ENCODE peak calls at places on chromosome 7, in six cellular contexts. One of them, this sample, is unnamed.

GRCh38 chr7:108716783-108717182 is 147.1 kb downstream of the DNAJB9 start:
- DNase-seq in HCT116: no peak
- DNase-seq in AG04450: no peak
- DNase-seq in WERI-Rb-1: no peak
- DNase-seq in spleen: no peak
- DNase-seq in fibroblast of lung: peak; percentile 44
- DNase-seq in this sample: no peak

GRCh38 chr7:18262054-18262453 is 233.5 kb upstream of the HDAC9 start:
- DNase-seq in spleen: no peak
- DNase-seq in fibroblast of lung: no peak
- DNase-seq in WERI-Rb-1: no peak
- DNase-seq in AG04450: no peak
- DNase-seq in HCT116: peak; percentile 13
- DNase-seq in this sample: no peak

GRCh38 chr7:95322396-95322795 is 1.9 kb downstream of the PON1 start:
- DNase-seq in spleen: no peak
- DNase-seq in WERI-Rb-1: no peak
- DNase-seq in HCT116: no peak
- DNase-seq in fibroblast of lung: no peak
- DNase-seq in AG04450: no peak
- DNase-seq in this sample: no peak

GRCh38 chr7:665751-666453 is 60.6 kb upstream of the DNAAF5 start:
- DNase-seq in HCT116: no peak
- DNase-seq in spleen: peak; percentile 65
- DNase-seq in WERI-Rb-1: no peak
- DNase-seq in AG04450: no peak
- DNase-seq in fibroblast of lung: no peak
- DNase-seq in this sample: no peak

GRCh38 chr7:27112960-27113949 is 10.8 kb upstream of the HOXA2 start:
- DNase-seq in WERI-Rb-1: peak; percentile 80
- DNase-seq in AG04450: peak; percentile 82
- DNase-seq in HCT116: peak; percentile 60
- DNase-seq in fibroblast of lung: peak; percentile 96
- DNase-seq in spleen: no peak
- DNase-seq in this sample: peak; percentile 80

GRCh38 chr7:155358066-155358947 is 60.6 kb downstream of the INSIG1 start:
- DNase-seq in fibroblast of lung: no peak
- DNase-seq in spleen: peak; percentile 75
- DNase-seq in WERI-Rb-1: no peak
- DNase-seq in AG04450: no peak
- DNase-seq in HCT116: no peak
- DNase-seq in this sample: no peak

GRCh38 chr7:70098133-70098561 is 499.9 kb downstream of the AUTS2 start:
- DNase-seq in spleen: no peak
- DNase-seq in WERI-Rb-1: no peak
- DNase-seq in AG04450: no peak
- DNase-seq in fibroblast of lung: no peak
- DNase-seq in HCT116: no peak
- DNase-seq in this sample: no peak

GRCh38 chr7:5217396-5217795 is 27.4 kb downstream of the WIPI2 start:
- DNase-seq in fibroblast of lung: no peak
- DNase-seq in spleen: peak; percentile 41
- DNase-seq in HCT116: no peak
- DNase-seq in WERI-Rb-1: no peak
- DNase-seq in AG04450: no peak
- DNase-seq in this sample: no peak

DNA sequence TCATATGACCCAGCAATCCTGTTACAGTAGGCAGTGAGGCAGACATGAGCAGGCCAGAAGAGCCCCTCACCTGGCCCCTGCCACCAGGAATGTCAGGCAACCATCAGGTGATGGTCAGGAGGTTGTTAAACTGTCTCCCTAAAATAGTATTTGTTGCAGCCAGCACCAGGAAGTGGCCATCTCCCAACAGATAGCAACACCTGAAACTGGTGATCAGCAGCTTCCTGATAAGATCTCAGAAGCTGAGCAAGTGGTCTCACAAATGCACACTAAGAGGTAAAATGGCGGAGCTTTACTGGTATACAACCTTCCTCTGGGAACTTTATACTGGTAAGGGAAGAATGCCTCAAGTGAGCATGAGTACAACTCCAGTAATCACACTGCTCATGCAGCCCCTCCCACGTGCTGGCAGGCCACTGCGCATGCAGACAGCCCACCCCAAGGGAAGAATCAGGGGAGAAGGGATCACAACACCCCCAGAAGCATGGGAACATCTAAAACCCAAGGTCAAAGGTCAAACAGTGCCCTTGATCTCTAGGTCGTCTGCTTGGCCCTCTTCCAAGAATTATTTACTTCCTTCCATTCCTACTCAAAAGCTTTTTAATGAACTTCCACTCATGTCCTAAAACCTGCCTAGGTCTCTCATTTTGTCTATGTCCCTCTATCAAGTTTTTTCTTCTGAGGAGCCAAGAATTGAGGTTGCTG is 133.5 kb downstream of the DOCK4 start:
- DNase-seq in fibroblast of lung: no peak
- DNase-seq in WERI-Rb-1: no peak
- DNase-seq in spleen: no peak
- DNase-seq in AG04450: no peak
- DNase-seq in HCT116: no peak
- DNase-seq in this sample: no peak
- H3K27ac ChIP-seq in fibroblast of lung: no peak overlapping the region
- H3K27ac ChIP-seq in WERI-Rb-1: no peak overlapping the region
- H3K27ac ChIP-seq in spleen: no peak overlapping the region
- H3K27ac ChIP-seq in AG04450: no peak overlapping the region
- H3K27ac ChIP-seq in HCT116: no peak overlapping the region
- H3K27ac ChIP-seq in this sample: peak overlapping the region; percentile 56

GRCh38 chr7:130909881-130910672 is 176.1 kb upstream of the KLF14 start:
- DNase-seq in WERI-Rb-1: no peak
- DNase-seq in HCT116: no peak
- DNase-seq in fibroblast of lung: no peak
- DNase-seq in AG04450: no peak
- DNase-seq in spleen: no peak
- DNase-seq in this sample: no peak
- H3K27ac ChIP-seq in WERI-Rb-1: no peak overlapping the region
- H3K27ac ChIP-seq in HCT116: peak overlapping the region; percentile 99
- H3K27ac ChIP-seq in fibroblast of lung: peak overlapping the region; percentile 89
- H3K27ac ChIP-seq in AG04450: peak overlapping the region; percentile 80
- H3K27ac ChIP-seq in spleen: no peak overlapping the region
- H3K27ac ChIP-seq in this sample: peak overlapping the region; percentile 100

GRCh38 chr7:75737856-75738603 is 711 bp downstream of the HIP1 start:
- DNase-seq in HCT116: no peak
- DNase-seq in WERI-Rb-1: no peak
- DNase-seq in fibroblast of lung: no peak
- DNase-seq in AG04450: no peak
- DNase-seq in spleen: no peak
- DNase-seq in this sample: no peak
- H3K27ac ChIP-seq in HCT116: peak overlapping the region; percentile 48
- H3K27ac ChIP-seq in WERI-Rb-1: peak overlapping the region; percentile 74
- H3K27ac ChIP-seq in fibroblast of lung: peak overlapping the region; percentile 78
- H3K27ac ChIP-seq in AG04450: no peak overlapping the region
- H3K27ac ChIP-seq in spleen: peak overlapping the region; percentile 93
- H3K27ac ChIP-seq in this sample: no peak overlapping the region

DNA sequence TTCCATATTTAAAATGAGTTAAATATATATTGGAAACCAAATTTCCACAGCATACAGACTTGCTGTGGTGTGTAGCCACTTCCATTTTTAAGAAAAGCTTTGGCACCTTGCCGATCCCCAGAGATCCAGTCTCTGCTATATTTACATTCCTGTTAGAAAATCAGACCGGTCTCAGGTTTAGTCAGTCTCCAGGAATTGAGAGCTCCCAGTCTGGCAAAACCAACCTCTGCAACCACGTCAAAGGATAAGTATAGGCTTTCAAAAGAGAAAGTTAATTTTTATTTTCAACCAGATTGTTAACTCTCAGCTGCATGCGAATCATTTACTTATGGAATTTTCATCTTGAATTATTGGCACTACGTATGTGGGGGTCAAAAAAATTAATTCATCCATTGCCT is 28.1 kb downstream of the PUS7 start:
- DNase-seq in AG04450: peak; percentile 95
- DNase-seq in WERI-Rb-1: no peak
- DNase-seq in HCT116: no peak
- DNase-seq in fibroblast of lung: peak; percentile 56
- DNase-seq in spleen: no peak
- DNase-seq in this sample: no peak
- H3K27ac ChIP-seq in AG04450: peak overlapping the region; percentile 91
- H3K27ac ChIP-seq in WERI-Rb-1: no peak overlapping the region
- H3K27ac ChIP-seq in HCT116: no peak overlapping the region
- H3K27ac ChIP-seq in fibroblast of lung: peak overlapping the region; percentile 36
- H3K27ac ChIP-seq in spleen: no peak overlapping the region
- H3K27ac ChIP-seq in this sample: peak overlapping the region; percentile 49

GRCh38 chr7:29196971-29197370 is 2.4 kb downstream of the CHN2 start:
- DNase-seq in AG04450: no peak
- DNase-seq in WERI-Rb-1: no peak
- DNase-seq in fibroblast of lung: no peak
- DNase-seq in HCT116: no peak
- DNase-seq in spleen: no peak
- DNase-seq in this sample: no peak

GRCh38 chr7:29197916-29198315 is 3.3 kb downstream of the CHN2 start:
- DNase-seq in spleen: no peak
- DNase-seq in HCT116: no peak
- DNase-seq in WERI-Rb-1: no peak
- DNase-seq in AG04450: no peak
- DNase-seq in fibroblast of lung: no peak
- DNase-seq in this sample: no peak

GRCh38 chr7:29194594-29195417 is at the start of gene CHN2:
- DNase-seq in spleen: peak; percentile 91
- DNase-seq in WERI-Rb-1: peak; percentile 71
- DNase-seq in fibroblast of lung: no peak
- DNase-seq in AG04450: no peak
- DNase-seq in HCT116: no peak
- DNase-seq in this sample: no peak

GRCh38 chr7:29194206-29194593 is 375 bp upstream of the CHN2 start:
- DNase-seq in spleen: peak; percentile 81
- DNase-seq in WERI-Rb-1: peak; percentile 45
- DNase-seq in HCT116: no peak
- DNase-seq in fibroblast of lung: no peak
- DNase-seq in AG04450: no peak
- DNase-seq in this sample: no peak

GRCh38 chr7:29196191-29196590 is 1.6 kb downstream of the CHN2 start:
- DNase-seq in fibroblast of lung: no peak
- DNase-seq in AG04450: no peak
- DNase-seq in spleen: no peak
- DNase-seq in WERI-Rb-1: no peak
- DNase-seq in HCT116: no peak
- DNase-seq in this sample: no peak
- H3K27ac ChIP-seq in fibroblast of lung: no peak overlapping the region
- H3K27ac ChIP-seq in AG04450: no peak overlapping the region
- H3K27ac ChIP-seq in spleen: no peak overlapping the region
- H3K27ac ChIP-seq in WERI-Rb-1: no peak overlapping the region
- H3K27ac ChIP-seq in HCT116: no peak overlapping the region
- H3K27ac ChIP-seq in this sample: no peak overlapping the region

GRCh38 chr7:2808891-2809660 is 35.0 kb downstream of the GNA12 start:
- DNase-seq in fibroblast of lung: no peak
- DNase-seq in spleen: peak; percentile 82
- DNase-seq in AG04450: no peak
- DNase-seq in HCT116: no peak
- DNase-seq in WERI-Rb-1: no peak
- DNase-seq in this sample: no peak

GRCh38 chr7:2809903-2810628 is 34.0 kb downstream of the GNA12 start:
- DNase-seq in WERI-Rb-1: no peak
- DNase-seq in HCT116: no peak
- DNase-seq in AG04450: no peak
- DNase-seq in fibroblast of lung: no peak
- DNase-seq in spleen: no peak
- DNase-seq in this sample: no peak

GRCh38 chr7:2811476-2812118 is 32.5 kb downstream of the GNA12 start:
- DNase-seq in HCT116: no peak
- DNase-seq in spleen: no peak
- DNase-seq in fibroblast of lung: peak; percentile 50
- DNase-seq in AG04450: no peak
- DNase-seq in WERI-Rb-1: no peak
- DNase-seq in this sample: no peak

GRCh38 chr7:2812119-2812487 is 32.0 kb downstream of the GNA12 start:
- DNase-seq in HCT116: no peak
- DNase-seq in fibroblast of lung: peak; percentile 78
- DNase-seq in AG04450: no peak
- DNase-seq in spleen: no peak
- DNase-seq in WERI-Rb-1: no peak
- DNase-seq in this sample: no peak

DNA sequence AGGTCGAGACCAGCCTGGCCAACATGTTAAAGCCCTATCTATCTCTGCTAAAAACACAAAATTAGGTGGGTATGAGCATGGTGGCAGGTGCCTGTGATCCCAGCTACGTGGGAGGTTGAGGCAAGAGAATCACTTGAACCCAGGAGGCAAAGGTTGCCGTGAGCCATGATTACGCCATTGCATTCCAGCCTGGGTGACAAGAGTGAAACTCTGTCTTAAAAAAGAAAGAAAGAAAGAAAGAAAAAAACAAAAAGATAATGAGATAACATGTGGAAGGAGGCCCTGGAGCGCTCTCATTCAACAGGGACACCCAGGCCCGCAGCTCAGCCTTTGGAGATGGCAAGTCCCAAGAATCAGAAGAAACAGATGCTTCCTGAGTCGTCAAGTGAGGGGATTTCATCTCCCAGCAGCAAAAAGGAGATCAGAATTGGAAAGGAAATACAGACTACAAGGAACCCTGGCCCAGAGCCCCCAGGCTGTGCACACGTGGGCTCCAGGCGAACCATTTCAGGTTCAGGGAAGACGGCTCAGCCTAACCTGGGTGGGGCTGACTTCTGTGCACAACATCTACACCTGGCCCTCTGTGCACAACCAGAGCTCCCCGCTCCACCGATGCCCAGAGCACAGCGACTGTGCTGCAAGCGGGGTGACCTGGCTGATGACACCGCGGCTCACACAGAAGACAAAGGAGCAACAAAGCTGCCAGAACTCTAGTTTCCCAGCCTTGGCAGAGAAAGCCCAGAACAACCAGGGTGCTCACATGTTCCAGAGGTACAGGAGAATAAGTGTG is 33.2 kb downstream of the GNA12 start:
- DNase-seq in AG04450: no peak
- DNase-seq in HCT116: no peak
- DNase-seq in spleen: peak; percentile 24
- DNase-seq in WERI-Rb-1: no peak
- DNase-seq in fibroblast of lung: no peak
- DNase-seq in this sample: no peak
- H3K27ac ChIP-seq in AG04450: peak overlapping the region; percentile 34
- H3K27ac ChIP-seq in HCT116: no peak overlapping the region
- H3K27ac ChIP-seq in spleen: peak overlapping the region; percentile 62
- H3K27ac ChIP-seq in WERI-Rb-1: no peak overlapping the region
- H3K27ac ChIP-seq in fibroblast of lung: peak overlapping the region; percentile 82
- H3K27ac ChIP-seq in this sample: no peak overlapping the region

DNA sequence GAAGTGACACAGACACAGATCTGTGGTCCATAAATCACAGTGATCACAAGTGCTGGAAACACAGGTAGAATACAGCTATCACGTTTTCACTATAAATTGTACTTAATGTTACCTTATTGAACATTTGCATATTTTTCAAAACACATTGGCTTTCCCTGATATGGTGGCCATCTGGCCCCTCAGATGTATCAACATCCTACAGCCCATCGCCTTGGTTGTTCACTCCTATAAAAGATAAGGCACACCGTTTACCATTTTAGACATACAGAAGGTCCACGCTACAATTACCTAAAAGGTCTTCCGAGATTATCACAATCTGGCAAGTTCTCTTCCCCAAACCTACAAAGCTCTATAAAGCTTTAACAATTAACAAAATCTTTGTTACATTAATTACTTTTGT is 91.4 kb downstream of the SRPK2 start:
- DNase-seq in WERI-Rb-1: no peak
- DNase-seq in fibroblast of lung: no peak
- DNase-seq in spleen: no peak
- DNase-seq in HCT116: no peak
- DNase-seq in AG04450: no peak
- DNase-seq in this sample: no peak
- H3K27ac ChIP-seq in WERI-Rb-1: no peak overlapping the region
- H3K27ac ChIP-seq in fibroblast of lung: no peak overlapping the region
- H3K27ac ChIP-seq in spleen: no peak overlapping the region
- H3K27ac ChIP-seq in HCT116: no peak overlapping the region
- H3K27ac ChIP-seq in AG04450: no peak overlapping the region
- H3K27ac ChIP-seq in this sample: no peak overlapping the region

GRCh38 chr7:13641699-13642098 is 347.8 kb downstream of the ETV1 start:
- DNase-seq in WERI-Rb-1: no peak
- DNase-seq in HCT116: no peak
- DNase-seq in fibroblast of lung: peak; percentile 47
- DNase-seq in spleen: no peak
- DNase-seq in AG04450: no peak
- DNase-seq in this sample: peak; percentile 39
- H3K27ac ChIP-seq in WERI-Rb-1: no peak overlapping the region
- H3K27ac ChIP-seq in HCT116: no peak overlapping the region
- H3K27ac ChIP-seq in fibroblast of lung: no peak overlapping the region
- H3K27ac ChIP-seq in spleen: no peak overlapping the region
- H3K27ac ChIP-seq in AG04450: no peak overlapping the region
- H3K27ac ChIP-seq in this sample: no peak overlapping the region